ENCODE peak calls at places on chromosomes 6 and 20, in eight cellular contexts. One of them, this sample, is unnamed.

GRCh38 chr6:186221-186965 is 105.9 kb upstream of the DUSP22 start:
- DNase-seq in colonic mucosa: no peak
- DNase-seq in AG04449: no peak
- DNase-seq in sigmoid colon: peak
- DNase-seq in bronchial epithelial cell: no peak
- DNase-seq in psoas muscle: no peak
- DNase-seq in tibial nerve: no peak
- DNase-seq in fibroblast of pulmonary artery: no peak
- DNase-seq in this sample: no peak

GRCh38 chr6:108179741-108180140 is 13.9 kb downstream of the NR2E1 start:
- DNase-seq in colonic mucosa: no peak
- DNase-seq in AG04449: no peak
- DNase-seq in sigmoid colon: no peak
- DNase-seq in bronchial epithelial cell: no peak
- DNase-seq in psoas muscle: no peak
- DNase-seq in tibial nerve: no peak
- DNase-seq in fibroblast of pulmonary artery: no peak
- DNase-seq in this sample: no peak

GRCh38 chr6:159077123-159077522 is 32.3 kb upstream of the TAGAP start:
- DNase-seq in colonic mucosa: peak
- DNase-seq in AG04449: no peak
- DNase-seq in sigmoid colon: no peak
- DNase-seq in bronchial epithelial cell: no peak
- DNase-seq in psoas muscle: no peak
- DNase-seq in tibial nerve: no peak
- DNase-seq in fibroblast of pulmonary artery: peak
- DNase-seq in this sample: no peak

GRCh38 chr6:90458353-90459224 is 128.3 kb downstream of the MAP3K7 start:
- DNase-seq in colonic mucosa: no peak
- DNase-seq in AG04449: no peak
- DNase-seq in sigmoid colon: no peak
- DNase-seq in bronchial epithelial cell: peak
- DNase-seq in psoas muscle: no peak
- DNase-seq in tibial nerve: no peak
- DNase-seq in fibroblast of pulmonary artery: peak
- DNase-seq in this sample: no peak

GRCh38 chr6:65075705-65076104 is 631.3 kb downstream of the EYS start:
- DNase-seq in colonic mucosa: no peak
- DNase-seq in AG04449: no peak
- DNase-seq in sigmoid colon: no peak
- DNase-seq in bronchial epithelial cell: no peak
- DNase-seq in psoas muscle: no peak
- DNase-seq in tibial nerve: no peak
- DNase-seq in fibroblast of pulmonary artery: no peak
- DNase-seq in this sample: no peak

GRCh38 chr20:1214838-1215261 is 11.0 kb upstream of the RAD21L1 start:
- DNase-seq in colonic mucosa: no peak
- DNase-seq in AG04449: no peak
- DNase-seq in sigmoid colon: no peak
- DNase-seq in bronchial epithelial cell: no peak
- DNase-seq in psoas muscle: no peak
- DNase-seq in tibial nerve: no peak
- DNase-seq in fibroblast of pulmonary artery: no peak
- DNase-seq in this sample: no peak

GRCh38 chr6:145815875-145816274 is 1.3 kb upstream of the FBXO30 start:
- DNase-seq in colonic mucosa: peak
- DNase-seq in AG04449: no peak
- DNase-seq in sigmoid colon: no peak
- DNase-seq in bronchial epithelial cell: no peak
- DNase-seq in psoas muscle: no peak
- DNase-seq in tibial nerve: no peak
- DNase-seq in fibroblast of pulmonary artery: no peak
- DNase-seq in this sample: no peak

GRCh38 chr6:88472731-88473130 is 306.6 kb upstream of the CNR1 start:
- DNase-seq in colonic mucosa: no peak
- DNase-seq in AG04449: no peak
- DNase-seq in sigmoid colon: no peak
- DNase-seq in bronchial epithelial cell: no peak
- DNase-seq in psoas muscle: no peak
- DNase-seq in tibial nerve: no peak
- DNase-seq in fibroblast of pulmonary artery: no peak
- DNase-seq in this sample: no peak

GRCh38 chr20:62950741-62951140 is 1.8 kb upstream of the SLC17A9 start:
- DNase-seq in colonic mucosa: no peak
- DNase-seq in AG04449: no peak
- DNase-seq in sigmoid colon: no peak
- DNase-seq in bronchial epithelial cell: no peak
- DNase-seq in psoas muscle: peak
- DNase-seq in tibial nerve: no peak
- DNase-seq in fibroblast of pulmonary artery: no peak
- DNase-seq in this sample: no peak

GRCh38 chr6:100678027-100678426 is 203.1 kb downstream of the ASCC3 start:
- DNase-seq in colonic mucosa: no peak
- DNase-seq in AG04449: no peak
- DNase-seq in sigmoid colon: no peak
- DNase-seq in bronchial epithelial cell: no peak
- DNase-seq in psoas muscle: no peak
- DNase-seq in tibial nerve: no peak
- DNase-seq in fibroblast of pulmonary artery: peak
- DNase-seq in this sample: no peak

GRCh38 chr20:41476013-41476441 is 109.4 kb upstream of the EMILIN3 start:
- DNase-seq in colonic mucosa: peak
- DNase-seq in AG04449: no peak
- DNase-seq in sigmoid colon: no peak
- DNase-seq in bronchial epithelial cell: peak
- DNase-seq in psoas muscle: no peak
- DNase-seq in tibial nerve: no peak
- DNase-seq in fibroblast of pulmonary artery: peak
- DNase-seq in this sample: peak

GRCh38 chr6:31907158-31907813 is 5.4 kb upstream of the ZBTB12 start:
- DNase-seq in colonic mucosa: no peak
- DNase-seq in AG04449: no peak
- DNase-seq in sigmoid colon: no peak
- DNase-seq in bronchial epithelial cell: peak
- DNase-seq in psoas muscle: no peak
- DNase-seq in tibial nerve: no peak
- DNase-seq in fibroblast of pulmonary artery: peak
- DNase-seq in this sample: peak

GRCh38 chr6:125099211-125100017 is 54.2 kb upstream of the TPD52L1 start:
- DNase-seq in colonic mucosa: peak
- DNase-seq in AG04449: no peak
- DNase-seq in sigmoid colon: peak
- DNase-seq in bronchial epithelial cell: peak
- DNase-seq in psoas muscle: peak
- DNase-seq in tibial nerve: no peak
- DNase-seq in fibroblast of pulmonary artery: peak
- DNase-seq in this sample: no peak

GRCh38 chr6:52596371-52597028 is 19.6 kb upstream of the TRAM2 start:
- DNase-seq in colonic mucosa: no peak
- DNase-seq in AG04449: no peak
- DNase-seq in sigmoid colon: no peak
- DNase-seq in bronchial epithelial cell: peak
- DNase-seq in psoas muscle: no peak
- DNase-seq in tibial nerve: no peak
- DNase-seq in fibroblast of pulmonary artery: peak
- DNase-seq in this sample: no peak

GRCh38 chr6:299050-299980 is 7.0 kb downstream of the DUSP22 start:
- DNase-seq in colonic mucosa: no peak
- DNase-seq in AG04449: no peak
- DNase-seq in sigmoid colon: no peak
- DNase-seq in bronchial epithelial cell: peak
- DNase-seq in psoas muscle: no peak
- DNase-seq in tibial nerve: no peak
- DNase-seq in fibroblast of pulmonary artery: peak
- DNase-seq in this sample: no peak

GRCh38 chr20:62501801-62502495 is 26.2 kb upstream of the GATA5 start:
- DNase-seq in colonic mucosa: no peak
- DNase-seq in AG04449: peak
- DNase-seq in sigmoid colon: no peak
- DNase-seq in bronchial epithelial cell: peak
- DNase-seq in psoas muscle: no peak
- DNase-seq in tibial nerve: no peak
- DNase-seq in fibroblast of pulmonary artery: peak
- DNase-seq in this sample: no peak

GRCh38 chr20:43537921-43538854 is 20.6 kb upstream of the SGK2 start:
- DNase-seq in colonic mucosa: peak
- DNase-seq in AG04449: no peak
- DNase-seq in sigmoid colon: no peak
- DNase-seq in bronchial epithelial cell: peak
- DNase-seq in psoas muscle: peak
- DNase-seq in tibial nerve: peak
- DNase-seq in fibroblast of pulmonary artery: peak
- DNase-seq in this sample: peak

GRCh38 chr20:49914310-49915117 is 815 bp downstream of the SPATA2 start:
- DNase-seq in colonic mucosa: no peak
- DNase-seq in AG04449: no peak
- DNase-seq in sigmoid colon: no peak
- DNase-seq in bronchial epithelial cell: peak
- DNase-seq in psoas muscle: no peak
- DNase-seq in tibial nerve: no peak
- DNase-seq in fibroblast of pulmonary artery: no peak
- DNase-seq in this sample: no peak
- TF ChIP-seq CTCF in colonic mucosa: no peak
- TF ChIP-seq CTCF in AG04449: no peak
- TF ChIP-seq CTCF in sigmoid colon: no peak
- TF ChIP-seq CTCF in bronchial epithelial cell: no peak
- TF ChIP-seq CTCF in psoas muscle: no peak
- TF ChIP-seq CTCF in tibial nerve: no peak
- TF ChIP-seq CTCF in fibroblast of pulmonary artery: no peak
- TF ChIP-seq CTCF in this sample: no peak

DNA sequence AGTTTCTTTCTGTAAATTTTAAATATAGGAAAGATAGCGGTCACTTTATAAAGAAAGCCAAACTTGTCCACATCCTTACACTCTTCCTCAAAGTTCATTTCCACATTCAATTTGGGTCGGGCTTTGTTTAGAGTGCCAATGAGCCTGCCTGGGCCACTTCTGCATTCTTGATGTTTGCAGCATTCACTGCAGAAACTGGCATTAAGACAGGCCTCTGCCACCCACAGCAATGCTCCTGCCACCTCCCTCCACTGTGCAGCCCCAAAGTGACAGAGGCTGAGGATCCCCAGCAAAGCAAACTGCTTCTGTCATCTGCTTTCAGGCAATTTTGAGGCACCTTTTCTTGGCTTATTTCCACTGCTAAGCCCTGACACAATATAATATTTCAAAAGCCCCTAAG is 61.2 kb downstream of the TNFAIP3 start:
- DNase-seq in colonic mucosa: no peak
- DNase-seq in AG04449: no peak
- DNase-seq in sigmoid colon: no peak
- DNase-seq in bronchial epithelial cell: no peak
- DNase-seq in psoas muscle: no peak
- DNase-seq in tibial nerve: no peak
- DNase-seq in fibroblast of pulmonary artery: no peak
- DNase-seq in this sample: no peak
- H3K4me3 ChIP-seq in colonic mucosa: no peak
- H3K4me3 ChIP-seq in AG04449: no peak
- H3K4me3 ChIP-seq in sigmoid colon: no peak
- H3K4me3 ChIP-seq in bronchial epithelial cell: no peak
- H3K4me3 ChIP-seq in psoas muscle: no peak
- H3K4me3 ChIP-seq in tibial nerve: no peak
- H3K4me3 ChIP-seq in fibroblast of pulmonary artery: no peak
- H3K4me3 ChIP-seq in this sample: no peak

DNA sequence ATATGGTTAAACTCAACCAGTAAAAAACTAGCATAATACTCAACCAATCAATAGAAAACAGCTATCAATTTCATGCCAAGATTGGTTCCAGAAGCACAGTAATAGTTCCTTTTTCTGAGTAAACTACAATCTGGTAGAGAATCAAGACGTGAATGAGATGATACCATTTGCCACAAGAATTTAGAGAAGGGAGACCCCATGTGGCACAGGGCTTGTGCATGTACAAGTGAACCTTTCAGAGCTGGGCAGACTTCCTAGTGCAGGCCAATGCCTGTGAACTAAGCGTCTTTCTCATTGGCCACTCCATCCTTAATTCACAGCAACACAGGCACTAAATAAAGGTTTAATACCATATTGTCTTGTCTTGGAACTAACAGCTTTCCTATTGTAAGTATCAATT is 213.5 kb downstream of the RFPL4B start:
- DNase-seq in colonic mucosa: no peak
- DNase-seq in AG04449: no peak
- DNase-seq in sigmoid colon: no peak
- DNase-seq in bronchial epithelial cell: no peak
- DNase-seq in psoas muscle: no peak
- DNase-seq in tibial nerve: no peak
- DNase-seq in fibroblast of pulmonary artery: no peak
- DNase-seq in this sample: no peak
- TF ChIP-seq CTCF in colonic mucosa: no peak
- TF ChIP-seq CTCF in AG04449: no peak
- TF ChIP-seq CTCF in sigmoid colon: no peak
- TF ChIP-seq CTCF in bronchial epithelial cell: no peak
- TF ChIP-seq CTCF in psoas muscle: no peak
- TF ChIP-seq CTCF in tibial nerve: no peak
- TF ChIP-seq CTCF in fibroblast of pulmonary artery: no peak
- TF ChIP-seq CTCF in this sample: no peak

GRCh38 chr6:82484001-82484400 is 120.4 kb downstream of the TPBG start:
- DNase-seq in colonic mucosa: no peak
- DNase-seq in AG04449: no peak
- DNase-seq in sigmoid colon: no peak
- DNase-seq in bronchial epithelial cell: peak
- DNase-seq in psoas muscle: no peak
- DNase-seq in tibial nerve: no peak
- DNase-seq in fibroblast of pulmonary artery: no peak
- DNase-seq in this sample: no peak

GRCh38 chr6:82484737-82485650 is 121.4 kb downstream of the TPBG start:
- DNase-seq in colonic mucosa: no peak
- DNase-seq in AG04449: no peak
- DNase-seq in sigmoid colon: no peak
- DNase-seq in bronchial epithelial cell: no peak
- DNase-seq in psoas muscle: no peak
- DNase-seq in tibial nerve: no peak
- DNase-seq in fibroblast of pulmonary artery: no peak
- DNase-seq in this sample: no peak

GRCh38 chr6:82488403-82488802 is 124.8 kb downstream of the TPBG start:
- DNase-seq in colonic mucosa: no peak
- DNase-seq in AG04449: no peak
- DNase-seq in sigmoid colon: no peak
- DNase-seq in bronchial epithelial cell: no peak
- DNase-seq in psoas muscle: no peak
- DNase-seq in tibial nerve: no peak
- DNase-seq in fibroblast of pulmonary artery: no peak
- DNase-seq in this sample: no peak

GRCh38 chr6:82492134-82492533 is 128.5 kb downstream of the TPBG start:
- DNase-seq in colonic mucosa: no peak
- DNase-seq in AG04449: no peak
- DNase-seq in sigmoid colon: no peak
- DNase-seq in bronchial epithelial cell: no peak
- DNase-seq in psoas muscle: no peak
- DNase-seq in tibial nerve: no peak
- DNase-seq in fibroblast of pulmonary artery: no peak
- DNase-seq in this sample: no peak

DNA sequence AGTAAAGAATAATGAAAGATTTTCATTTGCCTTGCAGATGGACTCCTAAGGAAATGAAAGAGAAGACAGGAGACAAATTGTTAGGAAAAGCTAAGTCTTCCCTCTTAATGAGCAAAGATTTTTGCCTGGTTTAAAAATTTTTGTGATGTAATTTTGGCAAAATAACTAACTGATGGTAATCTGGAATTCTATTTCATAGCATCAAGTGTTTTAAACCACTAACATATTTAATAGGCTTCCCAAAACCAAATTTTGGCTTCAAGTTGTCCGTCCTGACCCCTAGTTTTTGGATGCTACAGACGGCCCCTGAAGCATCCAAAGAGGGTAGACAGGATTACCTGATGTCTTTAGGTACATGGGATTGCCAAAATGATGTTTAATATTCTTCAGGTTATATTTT is 124.3 kb downstream of the TPBG start:
- DNase-seq in colonic mucosa: no peak
- DNase-seq in AG04449: no peak
- DNase-seq in sigmoid colon: no peak
- DNase-seq in bronchial epithelial cell: no peak
- DNase-seq in psoas muscle: no peak
- DNase-seq in tibial nerve: no peak
- DNase-seq in fibroblast of pulmonary artery: no peak
- DNase-seq in this sample: no peak
- H3K4me3 ChIP-seq in colonic mucosa: no peak
- H3K4me3 ChIP-seq in AG04449: no peak
- H3K4me3 ChIP-seq in sigmoid colon: no peak
- H3K4me3 ChIP-seq in bronchial epithelial cell: no peak
- H3K4me3 ChIP-seq in psoas muscle: no peak
- H3K4me3 ChIP-seq in tibial nerve: no peak
- H3K4me3 ChIP-seq in fibroblast of pulmonary artery: no peak
- H3K4me3 ChIP-seq in this sample: no peak

This sample was measured in astrocyte of the cerebellum.